ENCODE peak calls at places on chromosomes 7 and 10, in seven cellular contexts. K, J, V, F, I, Q and C are unnamed samples.

GRCh38 chr10:133162178-133162909 is 2.3 kb downstream of the KNDC1 start:
- DNase-seq in I (no peak), J (no peak), K (peak; percentile 7), V (no peak), F (no peak), Q (no peak), C (no peak)

GRCh38 chr7:143331179-143331825 is 15.4 kb downstream of the CLCN1 start:
- DNase-seq in J (no peak), Q (peak; percentile 98), F (no peak), I (peak; percentile 38), K (peak; percentile 90), V (no peak), C (no peak)

GRCh38 chr10:10223129-10223528 is 794.5 kb upstream of the CELF2 start:
- DNase-seq in J (no peak), I (no peak), Q (no peak), K (no peak), F (no peak), V (no peak), C (no peak)

GRCh38 chr10:58791137-58791536 is 278.5 kb downstream of the BICC1 start:
- DNase-seq in J (no peak), Q (peak; percentile 51), K (peak; percentile 47), F (no peak), V (no peak), I (no peak), C (no peak)

GRCh38 chr10:45373783-45374450 is at the start of gene ALOX5:
- DNase-seq in I (peak; percentile 13), V (peak; percentile 79), F (peak; percentile 50), K (no peak), J (peak; percentile 88), Q (peak; percentile 10), C (no peak)

GRCh38 chr7:1459930-1460756 is 873 bp upstream of the MICALL2 start:
- DNase-seq in V (peak; percentile 51), F (peak; percentile 40), J (no peak), Q (peak; percentile 56), I (no peak), K (no peak), C (no peak)

GRCh38 chr7:82534687-82535086 is 91.1 kb upstream of the CACNA2D1 start:
- DNase-seq in I (no peak), V (no peak), J (no peak), K (peak; percentile 58), Q (peak; percentile 79), F (no peak), C (no peak)

GRCh38 chr7:84508569-84508968 is 314.0 kb upstream of the SEMA3A start:
- DNase-seq in Q (no peak), I (no peak), K (no peak), F (no peak), J (no peak), V (no peak), C (no peak)

GRCh38 chr10:58556516-58556915 is 43.8 kb downstream of the BICC1 start:
- DNase-seq in I (no peak), F (no peak), Q (no peak), K (no peak), J (no peak), V (no peak), C (no peak)

GRCh38 chr7:116632349-116632748 is 39.6 kb upstream of the MET start:
- DNase-seq in F (no peak), K (peak; percentile 27), I (no peak), V (no peak), Q (peak; percentile 17), J (no peak), C (no peak)

GRCh38 chr7:3461923-3462322 is 160.9 kb downstream of the SDK1 start:
- DNase-seq in V (no peak), J (no peak), Q (no peak), I (no peak), K (no peak), F (no peak), C (peak; percentile 75)

GRCh38 chr7:24820730-24821044 is 63.4 kb upstream of the GSDME start:
- DNase-seq in V (no peak), I (peak; percentile 79), J (no peak), F (no peak), K (no peak), Q (no peak), C (no peak)

GRCh38 chr10:55813451-55814170 is 547.4 kb downstream of the ZWINT start:
- DNase-seq in Q (no peak), F (no peak), V (no peak), J (no peak), K (no peak), I (no peak), C (no peak)

GRCh38 chr10:127853868-127854768 is 38.6 kb downstream of the CLRN3 start:
- DNase-seq in V (peak; percentile 59), I (peak; percentile 82), F (peak; percentile 48), K (peak; percentile 45), Q (peak; percentile 81), J (peak; percentile 88), C (no peak)

GRCh38 chr7:92402920-92403759 is 44.1 kb upstream of the GATAD1 start:
- DNase-seq in F (no peak), I (no peak), K (peak; percentile 63), J (no peak), Q (peak; percentile 62), V (no peak), C (no peak)

GRCh38 chr10:3248526-3249255 is 76.1 kb upstream of the PITRM1 start:
- DNase-seq in K (peak; percentile 95), F (no peak), V (no peak), J (no peak), I (peak; percentile 69), Q (peak; percentile 97), C (no peak)

GRCh38 chr7:53003653-53004445 is 31.6 kb upstream of the POM121L12 start:
- DNase-seq in F (no peak), V (no peak), Q (no peak), K (no peak), J (no peak), I (no peak), C (no peak)

GRCh38 chr10:75407716-75408511 is 6.3 kb upstream of the ZNF503 start:
- DNase-seq in K (peak; percentile 48), Q (peak; percentile 51), J (no peak), F (peak; percentile 44), V (peak; percentile 21), I (no peak), C (no peak)

GRCh38 chr7:67512481-67512880 is 515.8 kb downstream of the TYW1 start:
- DNase-seq in J (no peak), F (no peak), I (no peak), V (no peak), Q (no peak), K (no peak), C (no peak)

GRCh38 chr7:117123311-117123926 is 170.1 kb downstream of the ST7 start:
- DNase-seq in V (no peak), Q (no peak), K (peak; percentile 38), I (no peak), J (no peak), F (no peak), C (no peak)

GRCh38 chr7:157715071-157715937 is 378.5 kb downstream of the DNAJB6 start:
- DNase-seq in F (no peak), I (no peak), V (no peak), K (no peak), J (no peak), Q (no peak), C (no peak)

GRCh38 chr10:103781329-103782061 is 73.9 kb downstream of the SH3PXD2A start:
- DNase-seq in V (peak; percentile 67), K (peak; percentile 99), J (peak; percentile 48), Q (peak; percentile 97), F (no peak), I (peak; percentile 68), C (no peak)

GRCh38 chr10:108521827-108522503 is 1357.5 kb upstream of the SORCS1 start:
- DNase-seq in Q (no peak), K (no peak), F (no peak), V (no peak), J (no peak), I (no peak), C (no peak)

GRCh38 chr7:151088856-151089699 is 2.8 kb downstream of the AGAP3 start:
- DNase-seq in I (no peak), Q (peak; percentile 89), F (peak; percentile 72), J (no peak), K (peak; percentile 63), V (peak; percentile 62), C (no peak)

GRCh38 chr10:71963351-71963755 is 842 bp upstream of the CHST3 start:
- DNase-seq in F (peak; percentile 77), K (no peak), V (no peak), Q (peak; percentile 66), J (no peak), I (no peak), C (no peak)

GRCh38 chr7:69871213-69871885 is 273.1 kb downstream of the AUTS2 start:
- DNase-seq in I (peak; percentile 44), K (peak; percentile 94), Q (peak; percentile 93), V (no peak), F (no peak), J (no peak), C (no peak)

GRCh38 chr10:78774614-78774998 is 294.2 kb upstream of the ZMIZ1 start:
- DNase-seq in F (no peak), Q (no peak), J (no peak), K (no peak), I (no peak), V (no peak), C (no peak)
- H3K4me1 ChIP-seq in F (peaks cover 58% of the 10 kb centered on the region), Q (peaks cover 7% of the 10 kb centered on the region), J (no peaks in the 10 kb centered on the region), K (peaks cover 4% of the 10 kb centered on the region), I (peaks cover 30% of the 10 kb centered on the region), V (peaks cover 16% of the 10 kb centered on the region), C (no peaks in the 10 kb centered on the region)

GRCh38 chr10:110220383-110220782 is 13.0 kb downstream of the MXI1 start:
- DNase-seq in V (no peak), Q (no peak), F (peak; percentile 64), K (no peak), J (no peak), I (no peak), C (no peak)

GRCh38 chr10:110219884-110220283 is 12.5 kb downstream of the MXI1 start:
- DNase-seq in J (no peak), K (no peak), F (no peak), V (no peak), I (no peak), Q (no peak), C (no peak)

GRCh38 chr10:110222896-110223675 is 15.7 kb downstream of the MXI1 start:
- DNase-seq in K (no peak), V (no peak), Q (no peak), F (no peak), I (no peak), J (no peak), C (no peak)

GRCh38 chr10:110221721-110222261 is 14.4 kb downstream of the MXI1 start:
- DNase-seq in F (peak; percentile 83), J (no peak), I (peak; percentile 31), K (peak; percentile 95), V (peak; percentile 72), Q (peak; percentile 99), C (peak; percentile 96)

GRCh38 chr10:110221044-110221720 is 13.8 kb downstream of the MXI1 start:
- DNase-seq in K (no peak), J (no peak), F (no peak), V (no peak), I (no peak), Q (no peak), C (no peak)
- H3K27ac ChIP-seq in K (peak overlapping the region; percentile 58), J (no peak overlapping the region), F (peak overlapping the region; percentile 85), V (peak overlapping the region; percentile 76), I (no peak overlapping the region), Q (peak overlapping the region; percentile 58), C (peak overlapping the region; percentile 42)

GRCh38 chr7:80881361-80881760 is 37.5 kb downstream of the SEMA3C start:
- DNase-seq in K (no peak), I (no peak), J (no peak), F (no peak), V (no peak), Q (no peak), C (no peak)
- H3K4me1 ChIP-seq in K (peaks cover 27% of the 10 kb centered on the region), I (peaks cover 93% of the 10 kb centered on the region), J (no peaks in the 10 kb centered on the region), F (peaks cover 23% of the 10 kb centered on the region), V (peaks cover 16% of the 10 kb centered on the region), Q (peaks cover 93% of the 10 kb centered on the region), C (no peaks in the 10 kb centered on the region)

GRCh38 chr10:88120075-88120474 is 256.6 kb downstream of the PTEN start:
- DNase-seq in I (no peak), F (no peak), Q (no peak), V (no peak), J (peak; percentile 18), K (no peak), C (no peak)
- H3K27ac ChIP-seq in I (no peak overlapping the region), F (no peak overlapping the region), Q (no peak overlapping the region), V (no peak overlapping the region), J (peak overlapping the region; percentile 34), K (no peak overlapping the region), C (no peak overlapping the region)